ENCODE peak calls at places on chromosomes 5 and 9, in four cellular contexts. E is epithelial cell of esophagus, W is NB4, G is GM06990. K is an unnamed sample.

GRCh38 chr9:82457281-82457680 is 468.7 kb downstream of the SPATA31D1 start:
- DNase-seq in W (no peak), G (no peak), E (no peak), K (no peak)

GRCh38 chr9:105187781-105188180 is 56.7 kb upstream of the SLC44A1 start:
- DNase-seq in G (no peak), E (peak), W (peak), K (no peak)

GRCh38 chr5:109709225-109709624 is 19.5 kb downstream of the MAN2A1 start:
- DNase-seq in W (no peak), G (no peak), E (no peak), K (no peak)

GRCh38 chr5:169803077-169803981 is 166.3 kb downstream of the DOCK2 start:
- DNase-seq in W (peak), E (peak), G (no peak), K (no peak)

GRCh38 chr9:126160854-126161329 is 165.7 kb upstream of the MVB12B start:
- DNase-seq in G (no peak), E (no peak), W (no peak), K (no peak)

GRCh38 chr9:134442087-134442470 is 115.8 kb downstream of the RXRA start:
- DNase-seq in E (no peak), W (peak), G (no peak), K (no peak)

GRCh38 chr5:177509361-177509951 is at the start of gene DOK3:
- DNase-seq in G (peak), E (no peak), W (peak), K (no peak)

GRCh38 chr5:75538201-75538600 is 26.5 kb downstream of the POLK start:
- DNase-seq in G (no peak), E (no peak), W (no peak), K (no peak)

GRCh38 chr9:13140843-13141592 is 138.5 kb downstream of the MPDZ start:
- DNase-seq in E (no peak), W (no peak), G (no peak), K (no peak)

GRCh38 chr5:58172946-58173345 is 286.9 kb downstream of the PLK2 start:
- DNase-seq in G (no peak), W (no peak), E (no peak), K (no peak)

GRCh38 chr9:137376386-137376785 is 46.6 kb downstream of the EXD3 start:
- DNase-seq in G (no peak), E (no peak), W (no peak), K (no peak)

GRCh38 chr9:70564464-70565190 is 150.2 kb upstream of the KLF9 start:
- DNase-seq in W (no peak), G (no peak), E (no peak), K (no peak)

GRCh38 chr9:115254781-115255180 is 136.8 kb upstream of the TNC start:
- DNase-seq in W (no peak), E (no peak), G (no peak), K (no peak)

GRCh38 chr9:133112361-133113026 is 8.5 kb downstream of the RALGDS start:
- DNase-seq in W (no peak), G (peak), E (no peak), K (no peak)

GRCh38 chr5:105708442-105708841 is 1962.3 kb downstream of the EFNA5 start:
- DNase-seq in G (no peak), W (no peak), E (no peak), K (no peak)

GRCh38 chr5:56279979-56280378 is 46.8 kb upstream of the ANKRD55 start:
- DNase-seq in E (peak), W (no peak), G (no peak), K (no peak)

GRCh38 chr9:127004946-127005769 is 90.6 kb downstream of the RALGPS1 start:
- DNase-seq in G (peak), W (peak), E (peak), K (peak)

GRCh38 chr5:165620394-165620793 is 2115.0 kb downstream of the MAT2B start:
- DNase-seq in G (no peak), W (no peak), E (no peak), K (no peak)

GRCh38 chr9:94805585-94805984 is 79.1 kb downstream of the AOPEP start:
- DNase-seq in G (no peak), E (peak), W (peak), K (no peak)

GRCh38 chr5:43203373-43203772 is 11.3 kb downstream of the NIM1K start:
- DNase-seq in E (no peak), G (no peak), W (no peak), K (no peak)

DNA sequence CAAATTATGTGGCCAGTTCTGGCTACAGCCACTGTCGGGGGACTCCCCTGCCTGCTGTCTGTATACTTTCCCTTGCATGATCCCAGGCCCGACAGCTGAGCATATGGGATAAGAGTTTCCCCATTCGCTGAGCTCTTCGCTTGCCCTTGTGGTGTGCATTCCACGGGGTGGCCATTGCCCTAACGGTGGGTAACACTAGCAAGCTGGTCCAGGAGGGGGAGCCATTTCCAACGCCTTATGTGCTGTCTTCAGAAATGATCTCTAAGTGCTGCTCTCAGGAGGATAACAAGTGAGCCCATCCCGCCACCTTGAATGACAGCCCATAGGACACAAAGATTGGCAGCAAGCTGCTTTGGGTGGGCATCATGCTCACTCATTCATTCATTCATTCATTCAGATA is 190.9 kb downstream of the FSTL4 start:
- DNase-seq in G (no peak), W (peak), E (peak), K (no peak)
- TF ChIP-seq CTCF in G (peak), W (peak), E (peak), K (peak)

DNA sequence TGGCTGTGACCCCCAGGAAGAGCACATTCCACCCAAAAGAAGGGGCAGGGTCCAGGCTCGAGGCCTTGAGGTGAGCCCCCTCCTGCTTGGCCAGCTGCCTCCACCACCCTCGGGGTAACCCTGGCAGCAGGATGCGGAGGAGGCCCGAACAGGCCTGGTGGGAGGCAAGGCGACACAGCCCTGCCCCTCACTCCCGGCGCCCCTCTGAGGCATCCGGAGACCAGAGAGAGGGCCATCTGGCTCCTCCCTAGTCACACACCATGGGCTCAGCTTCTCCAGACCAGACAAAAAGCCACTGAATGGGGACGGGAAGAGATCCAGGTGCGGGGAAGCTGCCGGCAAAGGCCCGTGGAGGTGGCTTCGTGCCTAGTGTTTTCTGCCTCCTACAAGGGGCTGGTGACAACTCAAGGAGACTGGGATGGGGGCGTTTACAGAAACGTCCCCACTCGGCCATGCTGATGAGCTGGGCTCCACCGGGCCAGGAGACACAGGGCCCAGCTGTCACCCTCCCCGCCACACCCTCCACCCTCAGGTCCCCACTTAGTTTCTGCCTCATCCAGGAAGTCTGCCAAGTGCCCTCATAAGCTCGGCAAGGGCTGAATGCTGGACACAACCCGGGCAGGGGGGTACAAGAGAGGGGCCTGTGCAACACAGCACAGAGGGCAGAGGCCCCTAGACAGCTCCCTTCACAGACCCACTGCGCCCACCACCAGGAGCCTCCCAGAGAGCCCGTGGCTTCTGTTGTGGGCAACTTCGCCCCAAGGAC is 41.9 kb downstream of the NACC2 start:
- DNase-seq in E (peak), G (no peak), W (peak), K (no peak)
- H3K4me3 ChIP-seq in E (no peak), G (no peak), W (no peak), K (no peak)

GRCh38 chr9:68683433-68683832 is 21.6 kb upstream of the PIP5K1B start:
- DNase-seq in W (no peak), E (no peak), G (no peak), K (no peak)

GRCh38 chr9:68690088-68690487 is 15.0 kb upstream of the PIP5K1B start:
- DNase-seq in G (no peak), W (no peak), E (no peak), K (no peak)

GRCh38 chr9:68685213-68685612 is 19.8 kb upstream of the PIP5K1B start:
- DNase-seq in E (no peak), G (no peak), W (no peak), K (no peak)

DNA sequence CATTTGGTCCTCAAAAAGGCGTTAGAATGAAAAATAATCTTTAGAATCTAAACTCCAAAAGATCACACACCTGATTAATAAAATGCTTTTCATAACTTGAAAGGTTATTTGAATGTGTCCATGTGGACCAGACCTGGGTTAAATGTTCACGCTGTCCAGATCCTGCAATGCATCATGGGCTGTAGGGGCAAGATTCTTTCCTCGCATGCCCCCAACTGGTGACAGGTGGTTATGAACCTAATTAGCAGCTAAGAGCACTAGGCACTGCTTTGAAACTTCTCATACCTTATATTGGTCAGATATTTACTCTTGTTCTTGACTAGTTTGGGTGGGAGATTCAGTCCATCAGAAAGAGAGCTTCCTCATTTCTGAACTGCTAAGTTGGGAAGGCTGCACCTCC is 19.3 kb upstream of the PIP5K1B start:
- DNase-seq in W (peak), G (no peak), E (no peak), K (peak)
- TF ChIP-seq CTCF in W (peak), G (peak), E (peak), K (peak)

GRCh38 chr5:130138406-130139060 is 234.3 kb downstream of the CHSY3 start:
- DNase-seq in W (no peak), G (no peak), E (peak), K (no peak)
- H3K4me3 ChIP-seq in W (no peak), G (no peak), E (no peak), K (no peak)

GRCh38 chr5:143406408-143406807 is 2.9 kb upstream of the NR3C1 start:
- DNase-seq in W (no peak), E (no peak), G (no peak), K (no peak)

GRCh38 chr5:143403607-143404415 is at the start of gene NR3C1:
- DNase-seq in W (peak), G (peak), E (peak), K (peak)

GRCh38 chr5:143405747-143406098 is 2.2 kb upstream of the NR3C1 start:
- DNase-seq in W (no peak), G (no peak), E (no peak), K (no peak)

GRCh38 chr5:143404416-143405062 is 1.1 kb upstream of the NR3C1 start:
- DNase-seq in W (peak), E (peak), G (peak), K (peak)

DNA sequence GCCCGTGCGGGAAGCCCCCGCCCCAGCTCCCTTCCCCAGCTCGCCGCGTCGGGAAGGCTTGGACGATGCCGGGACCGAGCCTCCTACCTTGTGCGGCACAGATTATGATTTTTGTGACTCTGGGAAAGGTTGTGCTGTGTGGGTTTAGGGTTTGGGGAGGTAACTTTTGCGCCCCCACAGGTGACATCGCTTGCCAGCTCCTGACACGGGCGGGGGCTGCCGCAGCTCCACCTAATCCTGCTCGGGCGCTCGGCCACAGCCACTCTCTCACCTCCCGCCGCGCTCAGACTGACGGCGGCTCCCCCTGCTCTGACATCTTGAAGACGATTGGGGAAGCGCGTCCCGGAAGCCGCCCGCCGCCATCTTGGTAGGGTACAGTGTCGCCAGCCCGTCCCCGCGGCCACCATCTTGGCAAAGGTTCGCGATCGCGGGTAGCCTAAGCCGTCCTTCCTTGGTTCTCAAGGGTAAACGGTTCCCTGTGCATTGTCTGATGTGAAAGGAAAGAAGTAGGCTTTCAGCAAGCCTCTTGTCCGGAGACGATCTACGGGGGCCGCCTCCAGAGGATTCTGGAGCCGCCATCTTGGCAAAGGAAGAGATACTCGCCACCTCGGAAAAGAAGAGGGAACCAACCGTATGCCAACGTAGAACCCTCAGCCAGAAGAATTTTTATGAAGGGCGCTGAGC is 1.7 kb upstream of the NR3C1 start:
- DNase-seq in E (peak), G (peak), W (peak), K (peak)
- TF ChIP-seq CTCF in E (no peak), G (peak), W (peak), K (peak)

DNA sequence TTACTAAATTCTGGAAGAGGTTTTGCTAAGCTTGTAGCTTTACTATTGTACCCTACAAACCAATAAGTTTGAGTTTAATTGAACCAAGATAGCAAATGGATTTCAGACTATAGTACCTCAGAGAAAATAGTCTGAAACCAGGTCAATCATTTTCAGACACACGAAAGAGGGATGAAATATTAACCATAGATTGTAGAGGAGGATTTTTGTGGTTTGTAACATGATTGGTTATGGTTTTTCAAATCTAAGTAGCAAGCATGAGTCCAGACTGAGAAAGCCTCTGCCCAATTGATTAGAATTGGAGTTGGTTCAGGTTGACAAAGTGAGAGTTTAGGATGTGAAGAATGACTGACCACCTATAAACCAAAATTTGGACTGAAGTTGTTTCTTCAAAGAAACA is 562.7 kb upstream of the DMAC1 start:
- DNase-seq in E (no peak), W (no peak), G (no peak), K (no peak)
- H3K4me3 ChIP-seq in E (no peak), W (no peak), G (no peak), K (no peak)

GRCh38 chr5:110757118-110757729 is 18.4 kb downstream of the SLC25A46 start:
- DNase-seq in E (peak), G (no peak), W (peak), K (no peak)
- TF ChIP-seq CTCF in E (peak), G (peak), W (peak), K (peak)